ENCODE peak calls at places on chromosomes 4 and X, in four cellular contexts. Y, Q, T and K are unnamed samples.

GRCh38 chrX:27444093-27444908 is 18.8 kb downstream of the PPP4R3C start:
- DNase-seq in T (no peak), Y (no peak), Q (no peak), K (no peak)

GRCh38 chr4:27366424-27366823 is 505.8 kb downstream of the STIM2 start:
- DNase-seq in Y (no peak), Q (no peak), T (no peak), K (no peak)

GRCh38 chr4:128757712-128758111 is 51.8 kb upstream of the JADE1 start:
- DNase-seq in T (no peak), Q (no peak), Y (no peak), K (no peak)

GRCh38 chrX:16711219-16712115 is 1.0 kb downstream of the CTPS2 start:
- DNase-seq in Y (peak; percentile 10), Q (no peak), T (no peak), K (peak; percentile 25)

GRCh38 chr4:101941816-101942358 is 151.4 kb downstream of the BANK1 start:
- DNase-seq in Q (no peak), T (no peak), Y (no peak), K (no peak)

GRCh38 chr4:128974203-128974602 is 119.1 kb downstream of the SCLT1 start:
- DNase-seq in T (no peak), Q (no peak), Y (no peak), K (no peak)

GRCh38 chr4:188613976-188614375 is 474.7 kb downstream of the TRIML1 start:
- DNase-seq in Y (no peak), Q (no peak), T (no peak), K (no peak)

GRCh38 chr4:7323872-7324650 is 110.7 kb downstream of the PSAPL1 start:
- DNase-seq in Q (no peak), Y (no peak), T (no peak), K (no peak)

GRCh38 chr4:119626943-119627266 is 1.7 kb downstream of the PDE5A start:
- DNase-seq in Q (no peak), T (no peak), Y (no peak), K (no peak)

GRCh38 chrX:72041901-72042859 is 89.5 kb downstream of the RTL5 start:
- DNase-seq in T (no peak), Y (no peak), Q (no peak), K (no peak)

GRCh38 chr4:609400-610050 is 15.8 kb upstream of the PDE6B start:
- DNase-seq in Q (no peak), Y (no peak), T (peak; percentile 41), K (no peak)

GRCh38 chrX:102129473-102129872 is 4.0 kb downstream of the TCEAL2 start:
- DNase-seq in Q (no peak), Y (no peak), T (no peak), K (no peak)

GRCh38 chr4:104752337-104752736 is 257.6 kb upstream of the CXXC4 start:
- DNase-seq in T (no peak), Q (no peak), Y (no peak), K (no peak)

GRCh38 chrX:106899841-106900240 is 3.3 kb downstream of the RIPPLY1 start:
- DNase-seq in T (no peak), Y (no peak), Q (no peak), K (no peak)

GRCh38 chrX:24426340-24426913 is 38.7 kb upstream of the PDK3 start:
- DNase-seq in Y (no peak), Q (no peak), T (no peak), K (no peak)

GRCh38 chr4:94995684-94996394 is 238.1 kb downstream of the BMPR1B start:
- DNase-seq in T (no peak), Y (peak; percentile 8), Q (no peak), K (no peak)

GRCh38 chr4:26322349-26322748 is 1.5 kb downstream of the RBPJ start:
- DNase-seq in Y (no peak), T (no peak), Q (no peak), K (no peak)

GRCh38 chr4:70976251-70976650 is 17.2 kb upstream of the DCK start:
- DNase-seq in Y (no peak), T (no peak), Q (no peak), K (no peak)

GRCh38 chr4:181957088-181957487 is 286.1 kb upstream of the TENM3 start:
- DNase-seq in Q (no peak), Y (no peak), T (no peak), K (no peak)

GRCh38 chr4:147310312-147310711 is 170.6 kb upstream of the EDNRA start:
- DNase-seq in Y (no peak), Q (no peak), T (no peak), K (peak; percentile 23)

GRCh38 chr4:65461781-65462180 is 208.5 kb downstream of the EPHA5 start:
- DNase-seq in Y (no peak), T (no peak), Q (no peak), K (no peak)

GRCh38 chrX:13778916-13779315 is 38.0 kb downstream of the GPM6B start:
- DNase-seq in Q (no peak), Y (no peak), T (no peak), K (no peak)

GRCh38 chr4:15479913-15480185 is 10.2 kb downstream of the CC2D2A start:
- DNase-seq in Y (no peak), T (no peak), Q (no peak), K (no peak)

GRCh38 chrX:43968347-43968746 is 4.8 kb downstream of the NDP start:
- DNase-seq in T (no peak), Q (no peak), Y (no peak), K (no peak)

GRCh38 chr4:24583451-24584174 is 741 bp downstream of the DHX15 start:
- DNase-seq in Q (peak; percentile 30), Y (peak; percentile 43), T (peak; percentile 81), K (peak; percentile 40)

GRCh38 chr4:5730993-5731975 is 20.3 kb downstream of the EVC start:
- DNase-seq in Q (no peak), Y (no peak), T (no peak), K (no peak)

GRCh38 chrX:110280954-110281353 is 36.9 kb downstream of the AMMECR1 start:
- DNase-seq in T (no peak), Y (no peak), Q (no peak), K (no peak)

GRCh38 chr4:932713-933070 is 432 bp downstream of the TMEM175 start:
- DNase-seq in Q (no peak), T (peak; percentile 69), Y (no peak), K (no peak)

GRCh38 chr4:3851211-3851610 is 85.0 kb downstream of the ADRA2C start:
- DNase-seq in T (no peak), Q (no peak), Y (no peak), K (no peak)

GRCh38 chr4:175290401-175290800 is 372.2 kb downstream of the ADAM29 start:
- DNase-seq in Y (no peak), Q (no peak), T (no peak), K (no peak)

GRCh38 chr4:152161676-152162330 is 374.1 kb downstream of the FBXW7 start:
- DNase-seq in Y (no peak), T (no peak), Q (no peak), K (no peak)

GRCh38 chr4:125750827-125751466 is 436.2 kb downstream of the FAT4 start:
- DNase-seq in Y (no peak), T (no peak), Q (no peak), K (no peak)

GRCh38 chr4:123415977-123416376 is 19.4 kb downstream of the SPRY1 start:
- DNase-seq in Q (no peak), T (no peak), Y (no peak), K (no peak)

GRCh38 chr4:168059251-168059650 is 33.1 kb upstream of the ANXA10 start:
- DNase-seq in Q (no peak), Y (no peak), T (no peak), K (no peak)

GRCh38 chr4:22246816-22247215 is 269.1 kb downstream of the ADGRA3 start:
- DNase-seq in Y (no peak), Q (no peak), T (no peak), K (no peak)
- TF ChIP-seq CTCF in Y (no peak), Q (no peak), T (no peak), K (no peak)

DNA sequence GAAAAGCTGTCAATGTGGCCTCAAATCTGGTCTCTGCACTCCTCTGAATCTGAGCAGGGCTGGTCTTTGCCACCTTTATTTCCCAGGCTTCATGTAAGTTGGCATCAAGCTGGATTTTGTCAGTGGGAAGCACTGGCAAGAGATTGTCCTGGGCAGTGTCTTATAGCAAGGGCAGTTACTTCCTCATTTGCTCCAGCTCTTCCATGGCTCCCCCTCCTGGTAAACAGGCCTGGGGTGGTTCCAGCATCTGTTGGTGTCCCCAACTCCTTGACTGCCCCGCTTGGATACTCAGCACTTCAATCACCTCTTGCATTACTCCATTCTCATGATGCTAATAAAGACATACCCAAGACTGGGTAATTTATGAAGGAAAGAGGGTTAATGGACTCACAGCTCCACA is 15.0 kb upstream of the REST start:
- DNase-seq in Q (no peak), Y (no peak), T (no peak), K (no peak)
- TF ChIP-seq CTCF in Q (no peak), Y (no peak), T (no peak), K (no peak)

GRCh38 chr4:40924096-40924792 is 174.5 kb downstream of the NSUN7 start:
- DNase-seq in Q (peak; percentile 55), Y (peak; percentile 41), T (no peak), K (peak; percentile 75)

GRCh38 chr4:40927108-40927507 is 177.4 kb downstream of the NSUN7 start:
- DNase-seq in Q (no peak), T (no peak), Y (no peak), K (no peak)

GRCh38 chr4:40923326-40924095 is 173.8 kb downstream of the NSUN7 start:
- DNase-seq in T (no peak), Q (no peak), Y (peak; percentile 56), K (no peak)

DNA sequence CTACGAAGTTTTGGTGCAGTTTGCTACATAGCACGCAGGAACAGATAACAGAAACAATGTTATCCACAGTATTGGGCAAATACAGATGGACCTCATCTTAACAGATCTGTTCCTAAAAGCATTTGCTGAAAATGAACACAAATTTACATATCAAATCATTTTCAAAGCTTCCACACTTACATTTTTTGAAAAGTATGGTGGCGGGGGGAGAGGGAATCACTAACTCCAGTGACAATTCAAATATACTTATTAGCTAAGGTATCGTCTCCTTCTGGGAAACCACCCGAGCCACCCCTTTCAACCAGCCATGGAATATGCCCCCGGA is 175.0 kb downstream of the NSUN7 start:
- DNase-seq in Y (no peak), T (no peak), Q (no peak), K (no peak)
- TF ChIP-seq CTCF in Y (no peak), T (no peak), Q (peak; percentile 6), K (no peak)

GRCh38 chrX:115017455-115017854 is at the start of gene IL13RA2:
- DNase-seq in T (no peak), Q (no peak), Y (no peak), K (no peak)

GRCh38 chrX:115013705-115014104 is 3.7 kb downstream of the IL13RA2 start:
- DNase-seq in Y (no peak), T (no peak), Q (no peak), K (no peak)

GRCh38 chrX:115018944-115019343 is 1.5 kb upstream of the IL13RA2 start:
- DNase-seq in Y (no peak), Q (no peak), T (no peak), K (no peak)

GRCh38 chrX:115021121-115021520 is 3.7 kb upstream of the IL13RA2 start:
- DNase-seq in Q (no peak), T (no peak), Y (no peak), K (no peak)

DNA sequence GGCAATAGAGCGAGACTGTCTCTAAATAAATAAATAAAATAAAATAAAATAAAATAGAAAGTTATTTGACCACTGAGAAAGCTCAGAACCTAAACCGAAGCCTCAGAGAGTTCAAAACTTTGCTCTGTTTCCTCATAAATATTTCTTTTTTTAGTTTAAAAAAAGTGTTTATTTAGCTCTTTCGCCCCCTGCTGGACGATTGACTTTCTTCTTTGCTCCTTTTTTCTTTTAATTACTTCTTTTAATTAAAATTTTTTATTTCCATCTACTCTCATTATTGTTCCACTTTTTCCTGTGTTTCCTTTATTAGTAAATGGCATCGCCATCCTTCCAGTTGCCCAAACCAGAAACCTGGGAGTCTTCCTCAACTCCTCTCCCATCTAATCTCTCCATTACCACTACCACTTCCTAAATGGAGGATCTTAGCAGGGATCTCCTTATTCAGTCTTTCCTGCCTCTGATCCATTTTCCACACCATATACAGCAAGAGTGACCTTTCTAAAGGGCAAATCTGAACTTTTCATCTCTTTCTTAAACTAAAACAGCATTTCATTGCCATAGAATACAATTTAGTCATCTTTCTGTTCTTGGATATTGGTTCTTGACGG is 728 bp upstream of the IL13RA2 start:
- DNase-seq in T (no peak), Q (no peak), Y (no peak), K (no peak)
- TF ChIP-seq CTCF in T (no peak), Q (no peak), Y (peak; percentile 40), K (peak; percentile 68)